ENCODE peak calls at places on chromosomes 12 and 14, in five cellular contexts. N is HepG2, M is GM12878, I is H1, R is K562. J is an unnamed sample.

GRCh38 chr12:3083241-3083921 is 6.2 kb downstream of the TSPAN9 start:
- DNase-seq in R (no peak), M (no peak), I (no peak), N (no peak), J (no peak)

GRCh38 chr12:63849641-63850040 is 5.1 kb downstream of the SRGAP1 start:
- DNase-seq in M (no peak), I (no peak), R (no peak), N (no peak), J (no peak)

GRCh38 chr12:6942331-6942665 is 1.3 kb upstream of the RNU7-1 start:
- DNase-seq in I (no peak), N (no peak), R (no peak), M (no peak), J (no peak)

GRCh38 chr12:62005615-62006014 is 254.6 kb upstream of the USP15 start:
- DNase-seq in R (no peak), N (no peak), M (no peak), I (no peak), J (no peak)

GRCh38 chr14:35155962-35156361 is 33.6 kb downstream of the PRORP start:
- DNase-seq in M (no peak), N (no peak), R (no peak), I (no peak), J (peak)

GRCh38 chr12:7661741-7662140 is 4.0 kb downstream of the APOBEC1 start:
- DNase-seq in R (no peak), N (no peak), M (no peak), I (no peak), J (no peak)

GRCh38 chr14:21231020-21231652 is 38.1 kb downstream of the HNRNPC start:
- DNase-seq in R (no peak), M (no peak), I (no peak), N (no peak), J (no peak)

GRCh38 chr12:62701492-62701891 is 233.5 kb downstream of the PPM1H start:
- DNase-seq in M (no peak), R (no peak), I (no peak), N (peak), J (no peak)

GRCh38 chr12:53004582-53004981 is 1.7 kb upstream of the EIF4B start:
- DNase-seq in N (no peak), M (no peak), I (no peak), R (no peak), J (peak)

GRCh38 chr14:30620178-30620577 is 1.9 kb upstream of the SCFD1 start:
- DNase-seq in R (no peak), M (peak), N (no peak), I (no peak), J (no peak)

GRCh38 chr14:72643317-72643801 is 250.5 kb downstream of the DPF3 start:
- DNase-seq in I (no peak), N (no peak), M (no peak), R (no peak), J (no peak)

GRCh38 chr12:123041811-123042655 is 61.6 kb downstream of the ARL6IP4 start:
- DNase-seq in N (no peak), R (no peak), I (no peak), M (no peak), J (no peak)

GRCh38 chr12:11958216-11959091 is 112.3 kb upstream of the BCL2L14 start:
- DNase-seq in N (peak), M (no peak), I (peak), R (no peak), J (no peak)

GRCh38 chr14:75519826-75520692 is 2.2 kb upstream of the BATF start:
- DNase-seq in I (no peak), N (no peak), R (no peak), M (no peak), J (no peak)

GRCh38 chr12:40469736-40470135 is 222.5 kb upstream of the CNTN1 start:
- DNase-seq in R (no peak), I (no peak), M (no peak), N (no peak), J (no peak)

GRCh38 chr12:88953029-88953586 is 372.8 kb upstream of the KITLG start:
- DNase-seq in R (no peak), M (no peak), N (no peak), I (no peak), J (no peak)

GRCh38 chr12:124994435-124994975 is 1.1 kb downstream of the BRI3BP start:
- DNase-seq in I (no peak), R (peak), M (no peak), N (no peak), J (peak)

GRCh38 chr12:80848858-80849257 is 88.9 kb downstream of the LIN7A start:
- DNase-seq in I (no peak), R (no peak), N (no peak), M (no peak), J (no peak)

GRCh38 chr14:88481089-88481488 is 73.7 kb downstream of the PTPN21 start:
- DNase-seq in M (no peak), I (no peak), R (no peak), N (no peak), J (no peak)

GRCh38 chr14:68942281-68943035 is 36.6 kb downstream of the ACTN1 start:
- DNase-seq in N (no peak), R (no peak), M (no peak), I (no peak), J (no peak)

GRCh38 chr12:111242190-111242589 is 126.7 kb downstream of the PHETA1 start:
- DNase-seq in N (no peak), I (no peak), M (no peak), R (no peak), J (no peak)

GRCh38 chr12:113980537-113981337 is 14.6 kb upstream of the RBM19 start:
- DNase-seq in M (no peak), I (peak), N (peak), R (peak), J (peak)

GRCh38 chr12:15244341-15244740 is 23.1 kb upstream of the RERG start:
- DNase-seq in N (no peak), I (no peak), M (no peak), R (no peak), J (no peak)

GRCh38 chr12:42483534-42483857 is 106.0 kb downstream of the PRICKLE1 start:
- DNase-seq in N (no peak), R (peak), I (peak), M (no peak), J (no peak)
- H3K4me3 ChIP-seq in N (peak), R (peak), I (peak), M (peak), J (peak)

GRCh38 chr12:106078358-106079025 is 60.3 kb downstream of the NUAK1 start:
- DNase-seq in I (no peak), N (no peak), M (no peak), R (no peak), J (no peak)
- TF ChIP-seq CREB1 in I (no peak), N (no peak), M (no peak), R (no peak), J (no peak)

GRCh38 chr12:106986135-106986534 is 811 bp downstream of the MTERF2 start:
- DNase-seq in R (no peak), M (no peak), I (no peak), N (no peak), J (no peak)

GRCh38 chr12:106986625-106987389 is at the start of gene MTERF2:
- DNase-seq in M (peak), R (peak), N (peak), I (peak), J (peak)

GRCh38 chr12:106987846-106988245 is 900 bp upstream of the MTERF2 start:
- DNase-seq in I (no peak), R (no peak), M (no peak), N (no peak), J (peak)

GRCh38 chr12:106984588-106985137 is 2.3 kb downstream of the MTERF2 start:
- DNase-seq in M (no peak), I (no peak), N (no peak), R (peak), J (no peak)

DNA sequence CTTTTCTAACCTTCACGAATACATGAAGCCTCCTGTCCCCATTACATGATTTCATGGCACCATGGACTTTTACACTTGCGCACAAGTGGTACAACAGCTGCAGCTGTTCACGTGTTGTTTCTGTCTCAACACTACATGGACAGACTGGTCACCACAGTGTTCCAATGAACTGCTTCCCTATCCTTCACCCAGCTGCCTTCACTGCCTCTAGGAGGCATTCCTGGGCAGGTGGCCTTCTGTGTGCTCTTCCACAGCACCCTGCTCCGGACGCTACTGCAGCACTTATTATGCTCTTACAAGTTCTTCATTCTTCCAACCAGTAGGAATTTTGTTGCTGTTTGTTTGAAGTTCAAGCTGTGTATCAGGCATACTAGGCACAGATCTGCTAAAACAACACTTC is 1.5 kb downstream of the MTERF2 start:
- DNase-seq in I (no peak), N (peak), R (peak), M (no peak), J (no peak)
- H3K4me3 ChIP-seq in I (no peak), N (no peak), R (peak), M (no peak), J (no peak)

DNA sequence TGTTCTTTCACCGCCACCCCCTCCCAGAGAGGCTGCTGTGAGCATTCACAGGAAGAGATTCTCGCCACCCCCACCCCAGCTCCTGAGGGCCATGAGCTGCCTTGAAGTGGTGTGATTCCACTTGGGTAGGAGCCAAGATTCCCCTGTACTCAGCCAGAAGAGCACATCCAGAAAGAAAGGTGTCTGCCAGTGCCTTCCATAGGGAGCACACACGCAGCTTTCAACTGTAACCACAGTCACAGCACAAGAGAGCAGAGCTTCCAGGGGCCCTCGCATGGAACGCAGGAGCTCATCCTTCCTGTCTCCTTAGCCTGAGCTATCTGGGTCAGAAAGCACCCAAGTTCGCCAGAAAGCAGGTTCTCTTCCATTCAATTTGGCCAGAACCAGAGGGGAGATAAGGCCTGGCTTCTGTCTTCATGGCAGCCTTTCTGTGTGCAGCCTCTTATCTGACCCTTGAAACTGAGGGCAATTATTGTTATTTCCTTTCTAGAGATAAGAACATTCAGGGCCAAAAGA is 66.6 kb upstream of the SCN8A start:
- DNase-seq in I (no peak), M (no peak), N (no peak), R (no peak), J (no peak)
- TF ChIP-seq CREB1 in I (no peak), M (no peak), N (no peak), R (no peak), J (no peak)